ENCODE peak calls at places on chromosomes 12 and 14, in five cellular contexts. One of them, this sample, is unnamed.

GRCh38 chr14:88143817-88144216 is 138.9 kb downstream of the GPR65 start:
- DNase-seq in HCT116: no peak
- DNase-seq in mesendoderm: peak; percentile 26
- DNase-seq in PC-3: no peak
- DNase-seq in IMR-90: no peak
- DNase-seq in this sample: no peak

GRCh38 chr12:117155278-117156060 is 34.8 kb downstream of the FBXO21 start:
- DNase-seq in HCT116: peak; percentile 95
- DNase-seq in mesendoderm: peak; percentile 99
- DNase-seq in PC-3: peak; percentile 91
- DNase-seq in IMR-90: peak; percentile 11
- DNase-seq in this sample: peak; percentile 12

GRCh38 chr14:99273025-99273723 is 1.2 kb upstream of the BCL11B start:
- DNase-seq in HCT116: no peak
- DNase-seq in mesendoderm: peak; percentile 93
- DNase-seq in PC-3: no peak
- DNase-seq in IMR-90: no peak
- DNase-seq in this sample: peak; percentile 9

GRCh38 chr12:74337951-74338350 is 199.7 kb upstream of the ATXN7L3B start:
- DNase-seq in HCT116: peak; percentile 76
- DNase-seq in mesendoderm: no peak
- DNase-seq in PC-3: peak; percentile 89
- DNase-seq in IMR-90: peak; percentile 64
- DNase-seq in this sample: peak; percentile 81

GRCh38 chr12:128661216-128661550 is 162.6 kb downstream of the SLC15A4 start:
- DNase-seq in HCT116: no peak
- DNase-seq in mesendoderm: no peak
- DNase-seq in PC-3: no peak
- DNase-seq in IMR-90: no peak
- DNase-seq in this sample: no peak

GRCh38 chr12:12214635-12215131 is 52.2 kb downstream of the LRP6 start:
- DNase-seq in HCT116: no peak
- DNase-seq in mesendoderm: peak; percentile 64
- DNase-seq in PC-3: peak; percentile 51
- DNase-seq in IMR-90: peak; percentile 63
- DNase-seq in this sample: peak; percentile 39

GRCh38 chr12:70920251-70920851 is at the start of gene PTPRR:
- DNase-seq in HCT116: no peak
- DNase-seq in mesendoderm: peak; percentile 65
- DNase-seq in PC-3: no peak
- DNase-seq in IMR-90: no peak
- DNase-seq in this sample: no peak

GRCh38 chr12:32159925-32160324 is 53.3 kb downstream of the BICD1 start:
- DNase-seq in HCT116: no peak
- DNase-seq in mesendoderm: peak; percentile 35
- DNase-seq in PC-3: no peak
- DNase-seq in IMR-90: peak; percentile 41
- DNase-seq in this sample: no peak

GRCh38 chr14:61860294-61860918 is 98.2 kb downstream of the SNAPC1 start:
- DNase-seq in HCT116: peak; percentile 23
- DNase-seq in mesendoderm: peak; percentile 63
- DNase-seq in PC-3: peak; percentile 85
- DNase-seq in IMR-90: peak; percentile 42
- DNase-seq in this sample: peak; percentile 55

GRCh38 chr12:125684968-125685790 is 619.9 kb downstream of the AACS start:
- DNase-seq in HCT116: no peak
- DNase-seq in mesendoderm: no peak
- DNase-seq in PC-3: no peak
- DNase-seq in IMR-90: no peak
- DNase-seq in this sample: no peak

GRCh38 chr12:107327783-107328182 is 234.4 kb upstream of the CRY1 start:
- DNase-seq in HCT116: no peak
- DNase-seq in mesendoderm: peak; percentile 16
- DNase-seq in PC-3: no peak
- DNase-seq in IMR-90: no peak
- DNase-seq in this sample: no peak

GRCh38 chr14:22887260-22887989 is 4.4 kb downstream of the REM2 start:
- DNase-seq in HCT116: peak; percentile 92
- DNase-seq in mesendoderm: peak; percentile 98
- DNase-seq in PC-3: peak; percentile 95
- DNase-seq in IMR-90: peak; percentile 75
- DNase-seq in this sample: no peak

GRCh38 chr12:26614217-26614616 is 218.8 kb downstream of the ITPR2 start:
- DNase-seq in HCT116: peak; percentile 8
- DNase-seq in mesendoderm: peak; percentile 48
- DNase-seq in PC-3: peak; percentile 56
- DNase-seq in IMR-90: peak; percentile 26
- DNase-seq in this sample: peak; percentile 39

GRCh38 chr14:52922059-52922458 is 28.8 kb downstream of the FERMT2 start:
- DNase-seq in HCT116: no peak
- DNase-seq in mesendoderm: peak; percentile 65
- DNase-seq in PC-3: no peak
- DNase-seq in IMR-90: no peak
- DNase-seq in this sample: no peak

GRCh38 chr14:104680056-104680805 is 9.2 kb upstream of the INF2 start:
- DNase-seq in HCT116: no peak
- DNase-seq in mesendoderm: peak; percentile 68
- DNase-seq in PC-3: peak; percentile 87
- DNase-seq in IMR-90: peak; percentile 85
- DNase-seq in this sample: peak; percentile 67

GRCh38 chr14:24130717-24131548 is 474 bp downstream of the FITM1 start:
- DNase-seq in HCT116: no peak
- DNase-seq in mesendoderm: no peak
- DNase-seq in PC-3: no peak
- DNase-seq in IMR-90: no peak
- DNase-seq in this sample: no peak

GRCh38 chr14:68549966-68550705 is 242.7 kb downstream of the ZFP36L1 start:
- DNase-seq in HCT116: no peak
- DNase-seq in mesendoderm: no peak
- DNase-seq in PC-3: peak; percentile 41
- DNase-seq in IMR-90: no peak
- DNase-seq in this sample: peak; percentile 33

GRCh38 chr14:105878125-105878524 is 351.7 kb downstream of the TMEM121 start:
- DNase-seq in HCT116: no peak
- DNase-seq in mesendoderm: no peak
- DNase-seq in PC-3: no peak
- DNase-seq in IMR-90: no peak
- DNase-seq in this sample: no peak

GRCh38 chr12:20050166-20050565 is 318.2 kb upstream of the PDE3A start:
- DNase-seq in HCT116: no peak
- DNase-seq in mesendoderm: no peak
- DNase-seq in PC-3: no peak
- DNase-seq in IMR-90: no peak
- DNase-seq in this sample: peak; percentile 38

GRCh38 chr12:62006076-62006732 is 254.0 kb upstream of the USP15 start:
- DNase-seq in HCT116: peak; percentile 45
- DNase-seq in mesendoderm: peak; percentile 61
- DNase-seq in PC-3: peak; percentile 63
- DNase-seq in IMR-90: peak; percentile 36
- DNase-seq in this sample: peak; percentile 42

GRCh38 chr14:31568151-31568550 is 6.9 kb downstream of the NUBPL start:
- DNase-seq in HCT116: no peak
- DNase-seq in mesendoderm: no peak
- DNase-seq in PC-3: no peak
- DNase-seq in IMR-90: peak; percentile 70
- DNase-seq in this sample: peak; percentile 56

GRCh38 chr12:25071366-25071765 is 122.5 kb upstream of the BCAT1 start:
- DNase-seq in HCT116: no peak
- DNase-seq in mesendoderm: no peak
- DNase-seq in PC-3: no peak
- DNase-seq in IMR-90: no peak
- DNase-seq in this sample: peak; percentile 42

GRCh38 chr12:53560912-53561589 is 53.8 kb upstream of the NPFF start:
- DNase-seq in HCT116: no peak
- DNase-seq in mesendoderm: no peak
- DNase-seq in PC-3: no peak
- DNase-seq in IMR-90: no peak
- DNase-seq in this sample: no peak

GRCh38 chr14:68137704-68138619 is 318.4 kb downstream of the RAD51B start:
- DNase-seq in HCT116: peak; percentile 84
- DNase-seq in mesendoderm: peak; percentile 100
- DNase-seq in PC-3: peak; percentile 98
- DNase-seq in IMR-90: peak; percentile 95
- DNase-seq in this sample: peak; percentile 12

GRCh38 chr12:122875590-122876220 is 20.2 kb downstream of the VPS37B start:
- DNase-seq in HCT116: no peak
- DNase-seq in mesendoderm: no peak
- DNase-seq in PC-3: no peak
- DNase-seq in IMR-90: no peak
- DNase-seq in this sample: no peak

GRCh38 chr12:122874081-122874480 is 21.8 kb downstream of the VPS37B start:
- DNase-seq in HCT116: no peak
- DNase-seq in mesendoderm: peak; percentile 54
- DNase-seq in PC-3: no peak
- DNase-seq in IMR-90: no peak
- DNase-seq in this sample: no peak

GRCh38 chr12:122871851-122872785 is 23.8 kb downstream of the VPS37B start:
- DNase-seq in HCT116: no peak
- DNase-seq in mesendoderm: peak; percentile 98
- DNase-seq in PC-3: peak; percentile 58
- DNase-seq in IMR-90: peak; percentile 88
- DNase-seq in this sample: peak; percentile 84

GRCh38 chr12:122872815-122873361 is 23.0 kb downstream of the VPS37B start:
- DNase-seq in HCT116: no peak
- DNase-seq in mesendoderm: no peak
- DNase-seq in PC-3: no peak
- DNase-seq in IMR-90: no peak
- DNase-seq in this sample: no peak

GRCh38 chr12:122873540-122873939 is 22.4 kb downstream of the VPS37B start:
- DNase-seq in HCT116: no peak
- DNase-seq in mesendoderm: no peak
- DNase-seq in PC-3: no peak
- DNase-seq in IMR-90: no peak
- DNase-seq in this sample: no peak
- H3K9ac ChIP-seq in HCT116: no peak overlapping the region
- H3K9ac ChIP-seq in mesendoderm: no peak overlapping the region
- H3K9ac ChIP-seq in PC-3: no peak overlapping the region
- H3K9ac ChIP-seq in IMR-90: no peak overlapping the region
- H3K9ac ChIP-seq in this sample: no peak overlapping the region

DNA sequence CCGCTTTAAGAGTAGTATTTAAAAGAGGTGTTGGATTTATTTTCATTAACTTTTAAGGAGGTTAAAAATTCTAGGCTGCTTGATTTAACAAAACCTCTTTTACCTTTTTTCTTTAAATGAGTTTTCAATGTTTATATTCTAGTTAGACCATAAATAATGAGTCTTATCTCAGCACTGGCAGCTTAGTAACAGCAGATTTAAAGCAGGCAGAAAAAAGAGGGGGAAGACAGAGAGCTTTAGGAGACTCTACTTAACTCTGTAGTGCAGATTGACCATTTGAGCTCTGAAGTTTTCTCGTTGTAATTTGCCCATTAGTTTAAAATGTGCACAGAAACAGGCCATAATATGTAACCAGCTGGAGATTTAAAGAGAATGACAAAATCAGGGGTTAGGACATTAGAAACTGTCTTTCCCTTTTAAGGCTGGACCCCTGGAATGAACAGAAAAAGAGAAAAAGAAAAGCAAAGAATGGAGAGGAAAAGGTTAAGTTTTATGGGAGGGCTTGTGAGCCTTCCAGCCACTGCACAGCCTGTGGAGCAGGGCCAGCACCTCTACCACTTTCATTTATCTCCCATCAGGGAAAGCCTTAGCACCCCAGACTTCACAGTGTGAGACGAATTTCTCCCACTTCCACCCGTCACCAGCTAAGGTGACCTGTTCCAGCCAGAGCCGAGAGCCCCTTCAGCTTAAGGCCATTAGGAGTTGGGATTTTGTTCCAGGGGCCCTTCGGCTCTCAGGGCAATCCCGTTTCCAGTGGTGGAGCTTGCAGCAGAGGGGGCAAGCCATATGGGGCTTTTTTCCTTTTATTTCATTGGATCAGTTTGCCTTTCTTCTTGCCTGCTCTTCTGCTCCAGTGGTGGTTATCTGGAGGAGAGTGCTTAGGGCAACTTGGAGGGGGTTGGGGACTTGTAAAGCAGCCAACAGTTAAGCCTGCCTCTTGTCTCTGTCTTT is 8.1 kb downstream of the IL22 start:
- DNase-seq in HCT116: no peak
- DNase-seq in mesendoderm: peak; percentile 35
- DNase-seq in PC-3: no peak
- DNase-seq in IMR-90: peak; percentile 24
- DNase-seq in this sample: no peak
- H3K9ac ChIP-seq in HCT116: no peak overlapping the region
- H3K9ac ChIP-seq in mesendoderm: no peak overlapping the region
- H3K9ac ChIP-seq in PC-3: no peak overlapping the region
- H3K9ac ChIP-seq in IMR-90: peak overlapping the region; percentile 22
- H3K9ac ChIP-seq in this sample: no peak overlapping the region

GRCh38 chr12:124097681-124098080 is 124.7 kb downstream of the ZNF664 start:
- DNase-seq in HCT116: no peak
- DNase-seq in mesendoderm: no peak
- DNase-seq in PC-3: no peak
- DNase-seq in IMR-90: no peak
- DNase-seq in this sample: no peak
- H3K9ac ChIP-seq in HCT116: no peak overlapping the region
- H3K9ac ChIP-seq in mesendoderm: no peak overlapping the region
- H3K9ac ChIP-seq in PC-3: no peak overlapping the region
- H3K9ac ChIP-seq in IMR-90: no peak overlapping the region
- H3K9ac ChIP-seq in this sample: no peak overlapping the region

GRCh38 chr12:52147983-52148540 is 43.8 kb downstream of the KRT80 start:
- DNase-seq in HCT116: no peak
- DNase-seq in mesendoderm: no peak
- DNase-seq in PC-3: no peak
- DNase-seq in IMR-90: no peak
- DNase-seq in this sample: no peak
- H3K9ac ChIP-seq in HCT116: peak overlapping the region; percentile 91
- H3K9ac ChIP-seq in mesendoderm: peak overlapping the region; percentile 45
- H3K9ac ChIP-seq in PC-3: peak overlapping the region; percentile 99
- H3K9ac ChIP-seq in IMR-90: peak overlapping the region; percentile 56
- H3K9ac ChIP-seq in this sample: peak overlapping the region; percentile 67

GRCh38 chr12:59887204-59887603 is 291.4 kb downstream of the SLC16A7 start:
- DNase-seq in HCT116: no peak
- DNase-seq in mesendoderm: no peak
- DNase-seq in PC-3: no peak
- DNase-seq in IMR-90: no peak
- DNase-seq in this sample: no peak

GRCh38 chr12:59891180-59891579 is 295.4 kb downstream of the SLC16A7 start:
- DNase-seq in HCT116: no peak
- DNase-seq in mesendoderm: no peak
- DNase-seq in PC-3: no peak
- DNase-seq in IMR-90: no peak
- DNase-seq in this sample: peak; percentile 32

DNA sequence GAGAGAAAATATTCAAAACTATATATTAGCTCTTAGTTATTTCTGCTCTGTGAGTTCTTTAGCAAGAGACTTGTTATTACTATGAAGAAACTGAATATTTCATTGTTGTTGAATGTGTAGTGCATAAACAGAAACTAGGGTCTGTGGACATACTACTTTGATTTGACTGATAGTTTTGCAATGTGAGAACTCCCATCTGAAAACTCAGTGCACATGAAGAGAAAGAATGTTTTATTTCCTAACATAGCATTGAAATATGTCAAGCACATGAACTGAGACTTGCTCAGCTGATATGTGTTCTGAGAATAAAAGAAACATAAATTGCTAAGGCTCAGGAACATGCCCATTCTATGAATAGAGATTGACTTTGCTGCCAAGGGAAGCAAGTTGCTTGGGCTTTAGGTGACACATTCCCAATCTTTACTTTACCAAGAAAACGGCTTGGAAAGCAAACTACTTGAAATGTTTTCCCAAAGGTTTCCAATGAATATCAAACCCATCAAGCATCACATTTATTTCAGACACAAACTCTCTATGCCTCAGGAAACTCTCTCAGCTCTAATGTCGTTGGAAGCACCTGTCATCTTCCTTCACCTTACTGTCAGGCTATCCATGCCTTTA is 290.4 kb downstream of the SLC16A7 start:
- DNase-seq in HCT116: no peak
- DNase-seq in mesendoderm: no peak
- DNase-seq in PC-3: no peak
- DNase-seq in IMR-90: no peak
- DNase-seq in this sample: no peak
- H3K9ac ChIP-seq in HCT116: no peak overlapping the region
- H3K9ac ChIP-seq in mesendoderm: no peak overlapping the region
- H3K9ac ChIP-seq in PC-3: no peak overlapping the region
- H3K9ac ChIP-seq in IMR-90: no peak overlapping the region
- H3K9ac ChIP-seq in this sample: no peak overlapping the region

This sample was measured in endothelial cell of umbilical vein.